ENCODE peak calls at places on chromosomes 5 and 9, in ten cellular contexts. V is naive B cell; X is iris pigment epithelial cell; J is NCI-H1092; R is SK-N-SH; F is activated CD4-positive, alpha-beta T cell treated with anti-CD3 and anti-CD28 coated beads for 48 hours; C is effector CD8-positive, alpha-beta T cell; P is HL-60; Z is thoracic aorta; T is LoVo. U is an unnamed sample.

GRCh38 chr9:96258967-96259366 is 43.0 kb downstream of the HSD17B3 start:
- DNase-seq in J (no peak), X (no peak), P (no peak), T (no peak), C (no peak), R (no peak), F (no peak), Z (no peak), V (no peak), U (no peak)

GRCh38 chr9:88387035-88387732 is 1.1 kb upstream of the SPIN1 start:
- DNase-seq in V (peak; percentile 3), J (no peak), Z (peak; percentile 3), F (peak; percentile 29), R (no peak), X (peak; percentile 65), C (no peak), P (peak; percentile 50), T (peak; percentile 13), U (peak; percentile 50)

GRCh38 chr9:95992536-95992935 is 117.0 kb downstream of the ERCC6L2 start:
- DNase-seq in X (no peak), F (no peak), V (no peak), R (peak; percentile 49), Z (no peak), J (peak; percentile 10), T (no peak), C (no peak), P (no peak), U (no peak)

GRCh38 chr9:17810728-17811634 is 232.1 kb downstream of the SH3GL2 start:
- DNase-seq in P (peak; percentile 6), X (peak; percentile 62), V (peak; percentile 5), R (peak; percentile 50), C (no peak), J (peak; percentile 72), F (peak; percentile 51), Z (no peak), T (peak; percentile 66), U (peak; percentile 77)

GRCh38 chr5:67724412-67725135 is 491.0 kb upstream of the PIK3R1 start:
- DNase-seq in V (no peak), X (no peak), J (no peak), C (no peak), F (no peak), P (no peak), R (no peak), Z (no peak), T (no peak), U (no peak)

GRCh38 chr9:120928015-120928719 is 1.6 kb upstream of the TRAF1 start:
- DNase-seq in C (peak; percentile 27), V (no peak), F (peak; percentile 59), T (no peak), R (no peak), P (no peak), J (no peak), X (no peak), Z (no peak), U (no peak)

GRCh38 chr5:65749221-65749844 is 27.3 kb downstream of the NLN start:
- DNase-seq in C (no peak), P (no peak), X (no peak), J (no peak), R (no peak), V (no peak), T (no peak), F (no peak), Z (no peak), U (no peak)

GRCh38 chr5:72107874-72108199 is 562 bp downstream of the MAP1B start:
- DNase-seq in Z (no peak), V (no peak), X (peak; percentile 51), F (peak; percentile 19), J (no peak), C (no peak), R (no peak), T (no peak), P (no peak), U (peak; percentile 32)

GRCh38 chr5:126503602-126504104 is 80.4 kb downstream of the GRAMD2B start:
- DNase-seq in V (no peak), C (no peak), J (no peak), P (no peak), T (no peak), R (no peak), X (peak; percentile 85), Z (no peak), F (peak; percentile 13), U (no peak)

GRCh38 chr9:121640486-121641227 is 10.8 kb upstream of the DAB2IP start:
- DNase-seq in P (no peak), T (peak; percentile 24), V (no peak), F (no peak), J (no peak), R (no peak), X (no peak), Z (no peak), C (no peak), U (no peak)

GRCh38 chr9:137280478-137281344 is 3.2 kb downstream of the TOR4A start:
- DNase-seq in R (peak; percentile 92), P (no peak), F (no peak), J (no peak), C (no peak), X (no peak), Z (no peak), V (no peak), T (no peak), U (no peak)

GRCh38 chr5:11797132-11797531 is 107.1 kb downstream of the CTNND2 start:
- DNase-seq in F (no peak), X (no peak), J (no peak), V (no peak), Z (no peak), P (no peak), C (no peak), R (peak; percentile 1), T (no peak), U (peak; percentile 93)

GRCh38 chr5:1542755-1543154 is 19.0 kb upstream of the LPCAT1 start:
- DNase-seq in P (no peak), V (no peak), C (no peak), J (no peak), F (no peak), R (no peak), Z (no peak), T (peak; percentile 93), X (no peak), U (no peak)

GRCh38 chr9:86783884-86784283 is 163.4 kb downstream of the GAS1 start:
- DNase-seq in T (no peak), F (no peak), Z (no peak), R (no peak), P (peak; percentile 6), X (peak; percentile 90), V (no peak), J (no peak), C (no peak), U (no peak)

GRCh38 chr5:54523534-54523933 is 6.0 kb downstream of the SNX18 start:
- DNase-seq in C (no peak), P (no peak), F (no peak), X (no peak), V (no peak), J (no peak), Z (no peak), R (no peak), T (no peak), U (no peak)

GRCh38 chr9:83981126-83981871 is 694 bp downstream of the RMI1 start:
- DNase-seq in F (peak; percentile 45), R (peak; percentile 48), T (no peak), J (no peak), V (no peak), Z (no peak), C (no peak), P (no peak), X (peak; percentile 65), U (peak; percentile 78)

U was measured in NCI-H2081.